ENCODE peak calls at places on chromosomes 16 and 17, in ten cellular contexts. G, P, J, U, B, S, A, F, R and L are unnamed samples.

GRCh38 chr16:84371553-84371865 is 3.2 kb downstream of the ATP2C2 start:
- DNase-seq in G (no peak), P (no peak), J (no peak), U (no peak), B (no peak), S (no peak), A (no peak), F (no peak), R (no peak), L (no peak)

GRCh38 chr17:4573682-4574081 is 10.6 kb upstream of the SMTNL2 start:
- DNase-seq in G (no peak), P (no peak), J (no peak), U (peak), B (no peak), S (peak), A (peak), F (peak), R (no peak), L (no peak)

GRCh38 chr16:8957509-8958157 is 6.1 kb downstream of the USP7 start:
- DNase-seq in G (no peak), P (no peak), J (no peak), U (no peak), B (no peak), S (no peak), A (no peak), F (no peak), R (no peak), L (no peak)

GRCh38 chr17:63841350-63842172 is 924 bp downstream of the SMARCD2 start:
- DNase-seq in G (no peak), P (peak), J (no peak), U (peak), B (no peak), S (peak), A (no peak), F (peak), R (no peak), L (peak)

GRCh38 chr17:1746975-1747543 is 4.4 kb downstream of the SERPINF2 start:
- DNase-seq in G (no peak), P (no peak), J (no peak), U (no peak), B (no peak), S (no peak), A (no peak), F (no peak), R (no peak), L (no peak)

GRCh38 chr17:43723697-43724359 is 34.8 kb downstream of the SOST start:
- DNase-seq in G (no peak), P (peak), J (no peak), U (peak), B (no peak), S (peak), A (no peak), F (peak), R (no peak), L (no peak)

GRCh38 chr16:66036162-66036561 is 330.3 kb upstream of the CDH5 start:
- DNase-seq in G (no peak), P (peak), J (no peak), U (no peak), B (no peak), S (peak), A (no peak), F (no peak), R (no peak), L (no peak)

GRCh38 chr16:49833055-49833454 is 22.9 kb downstream of the ZNF423 start:
- DNase-seq in G (no peak), P (peak), J (no peak), U (no peak), B (no peak), S (peak), A (no peak), F (no peak), R (no peak), L (peak)

GRCh38 chr17:33292184-33292980 is 713 bp downstream of the ASIC2 start:
- DNase-seq in G (no peak), P (peak), J (peak), U (no peak), B (no peak), S (peak), A (no peak), F (no peak), R (no peak), L (no peak)

GRCh38 chr17:79280822-79281572 is 206.4 kb downstream of the ENGASE start:
- DNase-seq in G (no peak), P (no peak), J (no peak), U (peak), B (no peak), S (no peak), A (no peak), F (no peak), R (no peak), L (no peak)

GRCh38 chr16:81808933-81809480 is 29.9 kb downstream of the PLCG2 start:
- DNase-seq in G (no peak), P (no peak), J (no peak), U (no peak), B (no peak), S (no peak), A (no peak), F (peak), R (peak), L (no peak)

GRCh38 chr17:17075037-17075755 is 32.9 kb downstream of the MPRIP start:
- DNase-seq in G (no peak), P (peak), J (no peak), U (no peak), B (no peak), S (peak), A (no peak), F (no peak), R (peak), L (no peak)